ENCODE peak calls at places on chromosome 20, in eight cellular contexts. N is Karpas-422; K is heart left ventricle; O is colonic mucosa; M is psoas muscle; P is small intestine; U is upper lobe of left lung; F is CD8-positive, alpha-beta memory T cell. H is an unnamed sample.
A peak's percentile ranks its signal among the peaks of the same experiment; 100 is the strongest.

GRCh38 chr20:25148181-25148981 is 47.1 kb upstream of the ENTPD6 start:
- DNase-seq in N (no peak), K (no peak), O (peak; percentile 30), M (peak; percentile 63), P (peak; percentile 10), U (peak; percentile 53), F (peak; percentile 21), H (peak; percentile 24)

GRCh38 chr20:50138479-50139393 is 14.8 kb downstream of the PEDS1 start:
- DNase-seq in N (no peak), K (no peak), O (no peak), M (peak; percentile 64), P (peak; percentile 75), U (no peak), F (no peak), H (no peak)

GRCh38 chr20:17643531-17644188 is 38.4 kb downstream of the RRBP1 start:
- DNase-seq in N (no peak), K (peak; percentile 24), O (no peak), M (no peak), P (no peak), U (no peak), F (no peak), H (no peak)

GRCh38 chr20:41387433-41387832 is 20.8 kb upstream of the EMILIN3 start:
- DNase-seq in N (no peak), K (no peak), O (no peak), M (no peak), P (no peak), U (no peak), F (no peak), H (no peak)

GRCh38 chr20:6579417-6579816 is 188.1 kb upstream of the BMP2 start:
- DNase-seq in N (no peak), K (no peak), O (no peak), M (no peak), P (no peak), U (no peak), F (no peak), H (no peak)

GRCh38 chr20:8912731-8913130 is 156.2 kb upstream of the PLCB4 start:
- DNase-seq in N (no peak), K (no peak), O (no peak), M (no peak), P (no peak), U (no peak), F (no peak), H (no peak)

GRCh38 chr20:18287546-18287914 is 797 bp upstream of the ZNF133 start:
- DNase-seq in N (no peak), K (no peak), O (no peak), M (peak; percentile 57), P (no peak), U (peak; percentile 20), F (peak; percentile 1), H (no peak)

GRCh38 chr20:11891827-11892521 is 25.7 kb upstream of the BTBD3 start:
- DNase-seq in N (no peak), K (no peak), O (peak; percentile 83), M (no peak), P (peak; percentile 63), U (peak; percentile 77), F (no peak), H (no peak)

GRCh38 chr20:10469599-10469998 is 34.5 kb downstream of the SLX4IP start:
- DNase-seq in N (peak; percentile 84), K (no peak), O (peak; percentile 44), M (no peak), P (peak; percentile 18), U (peak; percentile 53), F (no peak), H (no peak)

GRCh38 chr20:58081842-58082241 is 146.6 kb downstream of the ANKRD60 start:
- DNase-seq in N (no peak), K (no peak), O (no peak), M (no peak), P (no peak), U (no peak), F (no peak), H (no peak)

GRCh38 chr20:17617868-17618672 is 48.2 kb downstream of the DSTN start:
- DNase-seq in N (no peak), K (peak; percentile 61), O (peak; percentile 19), M (peak; percentile 51), P (no peak), U (peak; percentile 37), F (no peak), H (no peak)

GRCh38 chr20:16580127-16580526 is 6.9 kb upstream of the KIF16B start:
- DNase-seq in N (no peak), K (no peak), O (peak; percentile 40), M (peak; percentile 58), P (peak; percentile 63), U (no peak), F (no peak), H (no peak)

GRCh38 chr20:25686081-25687077 is 10.3 kb downstream of the ZNF337 start:
- DNase-seq in N (no peak), K (no peak), O (no peak), M (peak; percentile 84), P (no peak), U (no peak), F (no peak), H (no peak)

GRCh38 chr20:54668271-54669053 is 193.1 kb downstream of the DOK5 start:
- DNase-seq in N (peak; percentile 61), K (no peak), O (no peak), M (no peak), P (peak; percentile 18), U (no peak), F (no peak), H (no peak)

GRCh38 chr20:2455771-2456497 is 14.7 kb downstream of the SNRPB start:
- DNase-seq in N (no peak), K (no peak), O (no peak), M (no peak), P (no peak), U (no peak), F (no peak), H (no peak)

GRCh38 chr20:2451939-2452732 is 18.5 kb downstream of the SNRPB start:
- DNase-seq in N (peak; percentile 86), K (peak; percentile 63), O (peak; percentile 81), M (peak; percentile 78), P (peak; percentile 68), U (peak; percentile 54), F (peak; percentile 47), H (peak; percentile 41)

GRCh38 chr20:2453792-2454191 is 16.8 kb downstream of the SNRPB start:
- DNase-seq in N (no peak), K (no peak), O (no peak), M (no peak), P (no peak), U (no peak), F (no peak), H (no peak)

GRCh38 chr20:2449386-2449785 is 21.2 kb downstream of the SNRPB start:
- DNase-seq in N (no peak), K (no peak), O (no peak), M (no peak), P (no peak), U (no peak), F (no peak), H (no peak)

DNA sequence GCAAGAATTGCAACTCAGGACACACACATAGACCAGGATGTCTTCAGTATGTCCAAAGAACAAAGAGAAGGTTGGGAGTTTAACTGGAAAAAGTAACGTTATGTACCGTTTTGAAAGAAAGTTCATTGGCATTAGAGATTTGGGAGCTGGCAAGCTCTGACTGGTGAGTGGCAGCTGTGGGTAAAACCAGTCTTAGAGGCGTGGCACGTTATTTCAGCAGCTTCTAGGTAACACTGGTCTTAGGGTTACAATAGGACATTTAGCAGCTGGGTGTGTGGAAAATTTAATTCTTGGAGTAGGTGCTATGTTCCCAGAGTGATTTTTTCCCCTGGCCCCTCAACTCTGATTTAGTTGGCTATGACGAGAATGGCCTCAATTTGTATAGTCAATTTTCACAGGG is 19.2 kb downstream of the SNRPB start:
- DNase-seq in N (no peak), K (no peak), O (no peak), M (no peak), P (no peak), U (no peak), F (no peak), H (no peak)
- H3K36me3 ChIP-seq in N (no peaks in the 10 kb centered on the region), K (no peaks in the 10 kb centered on the region), O (no peaks in the 10 kb centered on the region), M (no peaks in the 10 kb centered on the region), P (no peaks in the 10 kb centered on the region), U (no peaks in the 10 kb centered on the region), F (no peaks in the 10 kb centered on the region), H (no peaks in the 10 kb centered on the region)

GRCh38 chr20:31690124-31690666 is 32.5 kb downstream of the BCL2L1 start:
- DNase-seq in N (no peak), K (no peak), O (no peak), M (no peak), P (no peak), U (no peak), F (no peak), H (no peak)
- H3K36me3 ChIP-seq in N (no peaks in the 10 kb centered on the region), K (peaks cover 3% of the 10 kb centered on the region), O (no peaks in the 10 kb centered on the region), M (peaks cover 22% of the 10 kb centered on the region), P (peaks cover 2% of the 10 kb centered on the region), U (no peaks in the 10 kb centered on the region), F (peaks cover 13% of the 10 kb centered on the region), H (peaks cover 13% of the 10 kb centered on the region)

DNA sequence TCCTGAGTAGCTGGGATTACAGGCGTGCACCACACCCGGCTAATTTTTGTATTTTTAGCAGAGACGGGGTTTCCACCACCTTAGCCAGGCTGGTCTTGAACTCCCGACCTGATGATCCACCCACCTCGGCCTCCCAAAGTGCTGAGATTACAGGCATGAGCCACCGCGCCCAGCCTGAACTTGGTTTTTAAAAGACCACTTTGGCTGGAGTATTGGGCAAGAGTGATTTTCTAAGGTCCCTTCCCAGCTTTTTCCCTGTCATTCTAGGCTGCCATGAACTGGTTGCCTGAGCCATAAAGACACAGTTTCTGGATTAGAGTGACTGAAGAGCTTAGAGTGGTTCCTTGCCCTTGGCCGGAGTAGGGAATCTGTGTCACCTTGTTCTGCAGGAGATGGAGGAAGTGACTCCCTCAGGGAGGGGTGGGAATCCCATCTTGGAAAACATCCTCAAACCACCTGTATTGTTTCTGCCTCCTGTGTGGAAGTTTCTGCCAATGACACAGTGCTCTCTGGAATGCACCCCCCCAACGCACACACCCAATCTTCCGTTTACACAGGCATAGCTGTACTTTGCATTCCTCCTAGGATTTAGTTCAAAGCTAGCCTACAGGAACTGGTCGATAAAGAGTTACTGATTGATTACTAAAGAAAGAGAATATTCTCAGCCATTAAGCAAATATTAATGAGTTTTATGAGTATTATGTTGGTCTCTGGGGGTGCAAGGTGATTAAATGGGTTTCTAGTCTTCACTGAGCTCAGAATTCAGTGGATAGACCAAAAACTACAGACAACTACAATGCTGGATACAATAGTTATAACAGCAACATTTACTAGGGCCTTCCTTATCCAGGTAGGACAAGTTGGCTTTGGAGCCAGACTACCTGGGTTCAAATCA is 18.2 kb downstream of the BCL2L1 start:
- DNase-seq in N (no peak), K (no peak), O (peak; percentile 86), M (no peak), P (peak; percentile 97), U (peak; percentile 80), F (no peak), H (no peak)
- H3K36me3 ChIP-seq in N (peaks cover 15% of the 10 kb centered on the region), K (peaks cover 6% of the 10 kb centered on the region), O (no peaks in the 10 kb centered on the region), M (peaks cover 23% of the 10 kb centered on the region), P (no peaks in the 10 kb centered on the region), U (no peaks in the 10 kb centered on the region), F (peaks cover 29% of the 10 kb centered on the region), H (peaks cover 17% of the 10 kb centered on the region)

DNA sequence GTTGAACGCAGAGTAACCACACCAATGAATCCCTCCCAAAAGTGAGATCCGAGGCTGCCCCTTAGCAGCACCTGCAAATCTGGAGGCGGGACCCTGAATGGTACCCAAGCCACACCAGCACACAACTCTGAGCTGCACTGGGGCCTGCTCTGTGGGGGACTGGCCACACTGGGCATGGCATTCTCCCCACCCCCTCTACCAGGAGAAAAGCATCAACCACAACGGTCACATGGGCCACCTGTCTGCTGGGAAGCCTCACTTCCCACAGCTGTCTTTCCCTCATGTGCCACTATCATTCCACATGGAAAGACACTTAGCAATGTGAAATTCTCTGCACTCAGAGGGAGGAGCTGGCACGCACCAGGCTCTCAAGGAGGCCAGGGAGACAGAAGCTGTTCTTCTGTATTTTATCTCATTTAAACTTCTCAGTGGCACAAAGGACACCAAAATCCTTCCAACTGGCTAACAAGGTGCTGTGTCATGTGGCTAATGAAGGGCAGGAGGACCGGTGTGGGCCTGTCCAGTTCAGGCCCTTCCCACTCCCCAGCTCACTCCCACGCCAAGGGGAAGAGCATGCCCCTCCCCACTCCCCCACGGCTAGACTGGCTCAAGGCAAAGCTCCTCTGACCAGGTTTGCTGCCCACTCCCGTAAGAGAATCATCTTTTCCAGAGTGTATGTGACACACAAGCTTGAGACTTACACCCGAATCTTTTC is 19.0 kb downstream of the YTHDF1 start:
- DNase-seq in N (no peak), K (no peak), O (no peak), M (no peak), P (no peak), U (no peak), F (no peak), H (no peak)
- H3K36me3 ChIP-seq in N (peaks cover 26% of the 10 kb centered on the region), K (peaks cover 7% of the 10 kb centered on the region), O (no peaks in the 10 kb centered on the region), M (peaks cover 40% of the 10 kb centered on the region), P (peaks cover 6% of the 10 kb centered on the region), U (peaks cover 6% of the 10 kb centered on the region), F (peaks cover 3% of the 10 kb centered on the region), H (peaks cover 30% of the 10 kb centered on the region)

H was measured in effector memory CD4-positive, alpha-beta T cell.